ENCODE peak calls at places on chromosomes 11 and 22, in nine cellular contexts. D is tibial nerve, Y is right lobe of liver, R is Peyer's patch, I is endothelial cell of umbilical vein, W is transverse colon, X is heart left ventricle, H is ovary, L is prostate gland. T is an unnamed sample.

GRCh38 chr11:126024143-126024542 is 38.5 kb downstream of the CDON start:
- DNase-seq in D (no peak), Y (no peak), R (no peak), I (no peak), W (no peak), X (no peak), H (no peak), L (no peak), T (no peak)

GRCh38 chr11:19577391-19577831 is 135.2 kb upstream of the NAV2 start:
- DNase-seq in D (no peak), Y (no peak), R (no peak), I (peak; percentile 86), W (no peak), X (peak; percentile 54), H (no peak), L (no peak), T (peak; percentile 41)

GRCh38 chr11:77619576-77620198 is 17.9 kb downstream of the CLNS1A start:
- DNase-seq in D (no peak), Y (no peak), R (no peak), I (peak; percentile 57), W (no peak), X (no peak), H (no peak), L (peak; percentile 49), T (no peak)

GRCh38 chr22:42388130-42388797 is 43.9 kb downstream of the NFAM1 start:
- DNase-seq in D (no peak), Y (no peak), R (no peak), I (no peak), W (no peak), X (no peak), H (no peak), L (no peak), T (no peak)

GRCh38 chr22:18950141-18950540 is 14.0 kb upstream of the PRODH start:
- DNase-seq in D (peak; percentile 7), Y (peak; percentile 48), R (peak; percentile 34), I (no peak), W (no peak), X (no peak), H (no peak), L (no peak), T (no peak)

GRCh38 chr11:123381817-123382554 is 48.1 kb upstream of the GRAMD1B start:
- DNase-seq in D (no peak), Y (no peak), R (no peak), I (no peak), W (no peak), X (no peak), H (no peak), L (no peak), T (no peak)

GRCh38 chr11:14300661-14301304 is 58.2 kb downstream of the RRAS2 start:
- DNase-seq in D (peak; percentile 17), Y (no peak), R (peak; percentile 78), I (peak; percentile 88), W (peak; percentile 48), X (peak; percentile 39), H (peak; percentile 45), L (peak; percentile 42), T (peak; percentile 44)

GRCh38 chr11:32115406-32115805 is 24.5 kb downstream of the RCN1 start:
- DNase-seq in D (no peak), Y (no peak), R (no peak), I (no peak), W (no peak), X (no peak), H (no peak), L (no peak), T (no peak)

GRCh38 chr11:9397746-9398680 is 13.6 kb downstream of the IPO7 start:
- DNase-seq in D (no peak), Y (no peak), R (no peak), I (no peak), W (no peak), X (no peak), H (no peak), L (no peak), T (no peak)

GRCh38 chr11:57751676-57752253 is at the start of gene BTBD18:
- DNase-seq in D (no peak), Y (no peak), R (peak; percentile 68), I (peak; percentile 60), W (peak; percentile 48), X (peak; percentile 37), H (no peak), L (peak; percentile 49), T (peak; percentile 56)

GRCh38 chr11:117872962-117873827 is 3.3 kb downstream of the FXYD6 start:
- DNase-seq in D (no peak), Y (no peak), R (no peak), I (no peak), W (no peak), X (no peak), H (no peak), L (no peak), T (no peak)

GRCh38 chr11:12085371-12086251 is 24.8 kb upstream of the MICAL2 start:
- DNase-seq in D (no peak), Y (no peak), R (peak; percentile 37), I (no peak), W (no peak), X (no peak), H (no peak), L (no peak), T (no peak)
- H3K4me3 ChIP-seq in D (no peak overlapping the region), Y (no peak overlapping the region), R (no peak overlapping the region), I (no peak overlapping the region), W (no peak overlapping the region), X (no peak overlapping the region), H (no peak overlapping the region), L (no peak overlapping the region), T (no peak overlapping the region)

DNA sequence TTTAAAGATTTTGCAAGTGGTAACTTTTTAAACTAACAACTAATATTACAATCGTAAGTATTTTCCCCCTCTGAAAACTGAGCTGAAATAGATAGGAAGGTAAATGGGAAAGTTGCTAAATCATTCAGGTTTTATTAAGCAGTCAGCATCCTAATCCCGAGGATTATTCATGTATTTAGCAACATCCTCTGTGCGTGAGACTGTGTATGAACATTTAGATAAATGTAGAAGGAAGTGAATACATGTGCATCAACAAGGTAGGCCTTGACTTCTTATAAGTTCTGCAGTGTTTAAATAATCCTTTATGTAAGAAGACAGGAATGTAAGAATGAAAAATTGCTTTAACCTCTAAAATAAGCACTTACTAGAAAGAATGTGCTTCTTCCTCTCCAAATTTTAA is 745.9 kb upstream of the TENM4 start:
- DNase-seq in D (no peak), Y (no peak), R (no peak), I (no peak), W (no peak), X (no peak), H (no peak), L (no peak), T (no peak)
- H3K27me3 ChIP-seq in D (no peaks in the 10 kb centered on the region), Y (no peaks in the 10 kb centered on the region), R (no peaks in the 10 kb centered on the region), I (no peaks in the 10 kb centered on the region), W (no peaks in the 10 kb centered on the region), X (no peaks in the 10 kb centered on the region), H (no peaks in the 10 kb centered on the region), L (no peaks in the 10 kb centered on the region), T (no peaks in the 10 kb centered on the region)

GRCh38 chr11:108207683-108208060 is 14.8 kb downstream of the NPAT start:
- DNase-seq in D (no peak), Y (no peak), R (no peak), I (no peak), W (no peak), X (no peak), H (no peak), L (no peak), T (no peak)

GRCh38 chr11:108204918-108205499 is 17.4 kb downstream of the NPAT start:
- DNase-seq in D (no peak), Y (no peak), R (no peak), I (no peak), W (no peak), X (no peak), H (no peak), L (no peak), T (no peak)

GRCh38 chr11:108206171-108206570 is 16.3 kb downstream of the NPAT start:
- DNase-seq in D (no peak), Y (no peak), R (no peak), I (no peak), W (no peak), X (no peak), H (no peak), L (no peak), T (no peak)

GRCh38 chr11:108204376-108204775 is 18.1 kb downstream of the NPAT start:
- DNase-seq in D (no peak), Y (no peak), R (no peak), I (no peak), W (no peak), X (no peak), H (no peak), L (no peak), T (no peak)

DNA sequence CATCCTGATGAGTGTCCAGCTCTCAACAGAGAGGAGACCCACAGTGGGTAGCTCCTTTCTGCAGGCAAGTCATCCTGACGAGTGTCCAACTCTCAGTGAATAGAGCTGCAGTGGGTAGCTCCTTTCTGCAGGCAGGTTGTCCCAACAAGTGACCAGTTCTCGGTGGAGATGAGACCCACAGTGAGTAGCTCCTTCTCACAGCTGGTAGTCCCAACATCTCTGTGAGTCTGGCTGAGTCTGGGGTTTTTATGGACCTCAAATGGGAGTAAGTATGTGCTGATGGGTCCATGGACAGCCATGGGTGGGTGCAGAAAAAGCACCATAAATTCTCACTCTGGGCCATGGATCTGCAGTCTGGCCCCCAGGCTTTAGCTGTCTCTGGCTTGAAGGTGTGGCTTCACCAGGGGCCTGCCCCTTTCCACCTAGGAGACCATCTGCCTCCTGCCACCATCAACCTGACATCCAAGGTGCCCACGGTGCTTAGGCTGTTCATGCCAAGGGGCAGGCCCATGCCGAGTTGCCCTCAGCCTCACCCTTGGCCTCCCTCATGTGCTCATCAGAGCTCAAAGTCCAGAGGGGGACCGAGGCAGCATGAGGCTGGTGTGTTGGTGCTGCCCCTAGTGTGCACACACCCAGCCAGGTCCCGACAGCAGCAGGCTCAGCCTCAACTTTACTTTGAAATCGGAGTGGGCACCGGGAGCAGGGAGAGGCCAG is 15.3 kb downstream of the NPAT start:
- DNase-seq in D (no peak), Y (no peak), R (no peak), I (no peak), W (no peak), X (no peak), H (no peak), L (no peak), T (no peak)
- TF ChIP-seq POLR2A in D (no peak), Y (no peak), R (no peak), I (no peak), W (no peak), X (no peak), H (no peak), L (no peak), T (no peak)

GRCh38 chr11:47488674-47489394 is 39.9 kb upstream of the RAPSN start:
- DNase-seq in D (no peak), Y (no peak), R (no peak), I (no peak), W (peak; percentile 14), X (no peak), H (no peak), L (no peak), T (no peak)

GRCh38 chr11:47487421-47487820 is 38.5 kb upstream of the RAPSN start:
- DNase-seq in D (no peak), Y (no peak), R (no peak), I (no peak), W (no peak), X (no peak), H (no peak), L (no peak), T (no peak)

GRCh38 chr11:47483408-47483807 is 34.5 kb upstream of the RAPSN start:
- DNase-seq in D (no peak), Y (no peak), R (no peak), I (no peak), W (no peak), X (no peak), H (no peak), L (no peak), T (no peak)

GRCh38 chr11:47488111-47488510 is 39.2 kb upstream of the RAPSN start:
- DNase-seq in D (no peak), Y (peak; percentile 71), R (no peak), I (no peak), W (no peak), X (no peak), H (no peak), L (no peak), T (no peak)

GRCh38 chr11:47485112-47485511 is 36.2 kb upstream of the RAPSN start:
- DNase-seq in D (no peak), Y (no peak), R (no peak), I (no peak), W (no peak), X (no peak), H (no peak), L (no peak), T (no peak)
- H3K4me3 ChIP-seq in D (no peak overlapping the region), Y (no peak overlapping the region), R (no peak overlapping the region), I (no peak overlapping the region), W (no peak overlapping the region), X (no peak overlapping the region), H (no peak overlapping the region), L (no peak overlapping the region), T (no peak overlapping the region)

T was measured in stomach.